ENCODE peak calls at places on chromosomes 3 and 15, in four cellular contexts. One of them, this sample, is unnamed. For H3K27me3, the result is how much of the 10 kb centered on the place peaks cover.

GRCh38 chr3:71031914-71032521 is 551.5 kb downstream of the FOXP1 start:
- DNase-seq in heart right ventricle: peak
- DNase-seq in uterus: no peak
- DNase-seq in mesendoderm: no peak
- DNase-seq in this sample: no peak

GRCh38 chr15:70501121-70501727 is 262.1 kb downstream of the UACA start:
- DNase-seq in heart right ventricle: no peak
- DNase-seq in uterus: no peak
- DNase-seq in mesendoderm: no peak
- DNase-seq in this sample: no peak

GRCh38 chr3:103059481-103059880 is 624.7 kb downstream of the ZPLD1 start:
- DNase-seq in heart right ventricle: no peak
- DNase-seq in uterus: no peak
- DNase-seq in mesendoderm: peak
- DNase-seq in this sample: no peak

GRCh38 chr3:169203631-169204550 is 459.6 kb downstream of the MECOM start:
- DNase-seq in heart right ventricle: no peak
- DNase-seq in uterus: no peak
- DNase-seq in mesendoderm: no peak
- DNase-seq in this sample: no peak

GRCh38 chr3:45092132-45093031 is 53.8 kb downstream of the CDCP1 start:
- DNase-seq in heart right ventricle: no peak
- DNase-seq in uterus: peak
- DNase-seq in mesendoderm: peak
- DNase-seq in this sample: no peak

GRCh38 chr3:160343132-160343531 is 55.9 kb downstream of the IFT80 start:
- DNase-seq in heart right ventricle: no peak
- DNase-seq in uterus: no peak
- DNase-seq in mesendoderm: peak
- DNase-seq in this sample: no peak

GRCh38 chr3:4271834-4272233 is 31.3 kb upstream of the SETMAR start:
- DNase-seq in heart right ventricle: no peak
- DNase-seq in uterus: no peak
- DNase-seq in mesendoderm: peak
- DNase-seq in this sample: no peak

GRCh38 chr15:99999282-100000070 is 266.2 kb upstream of the LYSMD4 start:
- DNase-seq in heart right ventricle: no peak
- DNase-seq in uterus: no peak
- DNase-seq in mesendoderm: no peak
- DNase-seq in this sample: no peak

GRCh38 chr3:106829206-106829605 is 548.0 kb upstream of the CCDC54 start:
- DNase-seq in heart right ventricle: no peak
- DNase-seq in uterus: no peak
- DNase-seq in mesendoderm: peak
- DNase-seq in this sample: no peak

GRCh38 chr3:18657858-18658820 is 233.0 kb upstream of the SATB1 start:
- DNase-seq in heart right ventricle: no peak
- DNase-seq in uterus: no peak
- DNase-seq in mesendoderm: peak
- DNase-seq in this sample: no peak

GRCh38 chr3:125150525-125151436 is 61.8 kb downstream of the SLC12A8 start:
- DNase-seq in heart right ventricle: no peak
- DNase-seq in uterus: no peak
- DNase-seq in mesendoderm: peak
- DNase-seq in this sample: no peak

GRCh38 chr3:21942328-21942727 is 191.3 kb upstream of the ZNF385D start:
- DNase-seq in heart right ventricle: no peak
- DNase-seq in uterus: no peak
- DNase-seq in mesendoderm: no peak
- DNase-seq in this sample: no peak

DNA sequence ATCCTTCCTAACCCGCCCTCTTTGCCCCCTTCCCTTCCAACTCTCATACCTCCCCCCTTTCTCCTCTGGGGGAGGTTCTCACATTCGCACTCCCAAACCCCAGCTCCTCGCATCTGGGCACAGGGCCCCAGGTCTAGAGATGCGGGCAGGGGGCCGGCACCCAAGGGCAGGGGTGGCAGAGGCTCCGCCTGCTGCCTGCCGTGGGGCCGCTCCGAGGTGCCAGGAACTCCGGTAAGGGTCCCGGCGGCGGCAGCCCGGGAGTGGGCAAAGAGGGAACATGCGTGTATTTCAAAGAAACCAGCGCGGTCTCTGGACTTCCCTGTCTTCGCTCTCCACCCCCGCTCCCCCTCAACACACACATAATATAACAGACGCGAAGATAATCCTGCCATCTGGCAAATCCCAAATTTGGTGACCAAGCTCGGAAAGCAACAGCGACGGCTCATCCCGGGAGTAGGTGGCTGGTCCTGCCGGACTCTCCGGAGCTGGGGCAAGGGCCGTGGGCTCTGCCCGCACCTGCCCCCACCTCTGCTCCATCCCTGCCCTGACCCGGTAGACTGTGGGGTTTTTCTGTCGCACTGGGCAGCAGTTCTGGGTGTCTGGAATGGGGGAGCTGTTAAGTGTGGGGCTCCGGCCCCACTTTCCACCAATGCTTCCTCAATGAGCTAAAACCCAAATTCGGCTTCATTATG is 31.0 kb downstream of the NR2F2 start:
- DNase-seq in heart right ventricle: no peak
- DNase-seq in uterus: no peak
- DNase-seq in mesendoderm: peak
- DNase-seq in this sample: peak
- H3K27me3 ChIP-seq in heart right ventricle: half or more
- H3K27me3 ChIP-seq in uterus: under half
- H3K27me3 ChIP-seq in mesendoderm: half or more
- H3K27me3 ChIP-seq in this sample: half or more

DNA sequence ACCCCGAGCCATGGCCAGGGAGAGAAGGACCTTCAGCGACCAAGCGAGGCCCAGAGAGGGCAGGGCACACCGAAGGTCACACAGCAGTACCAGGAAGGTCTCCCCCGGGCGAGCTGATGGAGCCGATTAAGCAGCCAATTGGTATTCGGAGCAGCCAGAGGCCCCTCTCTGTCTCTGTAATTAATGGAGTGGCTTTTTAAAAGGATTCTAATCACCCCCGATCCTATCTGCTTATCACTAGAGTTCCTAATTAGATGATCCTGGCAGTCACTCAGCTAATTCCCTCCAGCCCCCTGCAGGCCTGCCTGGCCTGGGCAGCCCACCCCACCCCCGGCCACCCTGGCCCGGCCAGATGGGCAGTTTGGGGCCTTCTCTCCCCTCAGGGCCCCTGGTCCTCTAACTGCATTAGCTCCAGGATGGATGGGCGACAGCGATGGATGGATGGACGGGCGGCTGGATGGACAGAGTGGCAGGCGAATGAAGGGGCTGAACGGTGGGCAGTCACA is 1.6 kb upstream of the DNAJB8 start:
- DNase-seq in heart right ventricle: no peak
- DNase-seq in uterus: no peak
- DNase-seq in mesendoderm: peak
- DNase-seq in this sample: peak
- H3K27me3 ChIP-seq in heart right ventricle: under half
- H3K27me3 ChIP-seq in uterus: under half
- H3K27me3 ChIP-seq in mesendoderm: under half
- H3K27me3 ChIP-seq in this sample: under half

GRCh38 chr15:79682851-79683288 is 213.9 kb downstream of the MTHFS start:
- DNase-seq in heart right ventricle: no peak
- DNase-seq in uterus: no peak
- DNase-seq in mesendoderm: no peak
- DNase-seq in this sample: no peak
- H3K27me3 ChIP-seq in heart right ventricle: under half
- H3K27me3 ChIP-seq in uterus: under half
- H3K27me3 ChIP-seq in mesendoderm: under half
- H3K27me3 ChIP-seq in this sample: under half

GRCh38 chr15:101303408-101303807 is 8.4 kb upstream of the SNRPA1 start:
- DNase-seq in heart right ventricle: no peak
- DNase-seq in uterus: no peak
- DNase-seq in mesendoderm: no peak
- DNase-seq in this sample: no peak

GRCh38 chr15:101307048-101307896 is 12.2 kb upstream of the SNRPA1 start:
- DNase-seq in heart right ventricle: no peak
- DNase-seq in uterus: peak
- DNase-seq in mesendoderm: no peak
- DNase-seq in this sample: no peak

GRCh38 chr15:101307897-101308603 is 13.0 kb upstream of the SNRPA1 start:
- DNase-seq in heart right ventricle: no peak
- DNase-seq in uterus: peak
- DNase-seq in mesendoderm: no peak
- DNase-seq in this sample: no peak

GRCh38 chr15:101306341-101307047 is 11.4 kb upstream of the SNRPA1 start:
- DNase-seq in heart right ventricle: no peak
- DNase-seq in uterus: no peak
- DNase-seq in mesendoderm: no peak
- DNase-seq in this sample: peak

GRCh38 chr15:101305820-101306255 is 10.8 kb upstream of the SNRPA1 start:
- DNase-seq in heart right ventricle: no peak
- DNase-seq in uterus: no peak
- DNase-seq in mesendoderm: no peak
- DNase-seq in this sample: no peak
- H3K27me3 ChIP-seq in heart right ventricle: under half
- H3K27me3 ChIP-seq in uterus: under half
- H3K27me3 ChIP-seq in mesendoderm: under half
- H3K27me3 ChIP-seq in this sample: under half

GRCh38 chr3:187619461-187619860 is 50.7 kb downstream of the SST start:
- DNase-seq in heart right ventricle: no peak
- DNase-seq in uterus: no peak
- DNase-seq in mesendoderm: no peak
- DNase-seq in this sample: no peak
- H3K27me3 ChIP-seq in heart right ventricle: under half
- H3K27me3 ChIP-seq in uterus: under half
- H3K27me3 ChIP-seq in mesendoderm: under half
- H3K27me3 ChIP-seq in this sample: under half

DNA sequence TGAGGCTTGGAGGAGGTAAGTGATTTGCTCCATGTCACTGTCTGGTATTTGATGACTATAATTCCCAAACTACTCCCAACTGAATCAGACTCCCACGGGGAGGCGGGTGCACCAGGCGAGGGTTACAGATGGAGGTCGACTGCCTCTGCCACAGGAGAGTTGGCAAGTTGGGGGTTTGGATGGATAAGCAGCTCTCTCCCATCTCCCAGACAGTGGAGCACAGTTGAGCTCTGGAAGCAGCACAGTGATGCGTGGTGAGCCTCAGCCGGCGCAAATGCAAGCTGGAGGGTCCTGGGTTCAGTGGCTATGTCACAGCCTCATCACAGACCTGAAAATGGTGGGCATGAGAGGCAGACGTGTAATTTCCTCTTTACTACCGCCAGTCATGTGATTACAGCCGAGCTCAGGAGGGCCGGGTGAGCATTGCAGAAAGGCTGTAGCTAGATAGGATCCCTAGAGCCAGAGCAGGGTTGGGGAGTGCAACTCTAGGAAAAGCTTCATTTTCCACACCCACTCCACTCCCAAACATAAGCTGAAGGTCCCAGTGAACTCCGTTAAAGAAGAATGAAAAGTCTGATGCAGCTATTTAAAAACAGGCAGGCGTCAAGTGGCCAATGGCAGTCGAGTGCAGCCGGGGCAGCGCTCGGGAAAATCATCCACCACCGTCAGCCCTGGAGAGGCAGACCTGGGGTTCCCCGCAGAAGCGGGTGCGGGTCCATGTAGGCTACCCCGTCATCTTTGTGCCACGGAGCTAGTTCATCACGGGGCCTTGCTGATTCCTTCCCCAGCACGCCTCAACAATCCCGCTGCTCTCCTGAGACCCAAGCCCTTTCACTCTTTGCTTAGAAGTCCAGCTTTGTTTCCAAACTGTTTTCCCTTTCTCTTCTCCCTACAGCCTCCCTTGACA is 33.3 kb upstream of the VPS8 start:
- DNase-seq in heart right ventricle: no peak
- DNase-seq in uterus: no peak
- DNase-seq in mesendoderm: no peak
- DNase-seq in this sample: no peak
- H3K27me3 ChIP-seq in heart right ventricle: under half
- H3K27me3 ChIP-seq in uterus: under half
- H3K27me3 ChIP-seq in mesendoderm: under half
- H3K27me3 ChIP-seq in this sample: under half

DNA sequence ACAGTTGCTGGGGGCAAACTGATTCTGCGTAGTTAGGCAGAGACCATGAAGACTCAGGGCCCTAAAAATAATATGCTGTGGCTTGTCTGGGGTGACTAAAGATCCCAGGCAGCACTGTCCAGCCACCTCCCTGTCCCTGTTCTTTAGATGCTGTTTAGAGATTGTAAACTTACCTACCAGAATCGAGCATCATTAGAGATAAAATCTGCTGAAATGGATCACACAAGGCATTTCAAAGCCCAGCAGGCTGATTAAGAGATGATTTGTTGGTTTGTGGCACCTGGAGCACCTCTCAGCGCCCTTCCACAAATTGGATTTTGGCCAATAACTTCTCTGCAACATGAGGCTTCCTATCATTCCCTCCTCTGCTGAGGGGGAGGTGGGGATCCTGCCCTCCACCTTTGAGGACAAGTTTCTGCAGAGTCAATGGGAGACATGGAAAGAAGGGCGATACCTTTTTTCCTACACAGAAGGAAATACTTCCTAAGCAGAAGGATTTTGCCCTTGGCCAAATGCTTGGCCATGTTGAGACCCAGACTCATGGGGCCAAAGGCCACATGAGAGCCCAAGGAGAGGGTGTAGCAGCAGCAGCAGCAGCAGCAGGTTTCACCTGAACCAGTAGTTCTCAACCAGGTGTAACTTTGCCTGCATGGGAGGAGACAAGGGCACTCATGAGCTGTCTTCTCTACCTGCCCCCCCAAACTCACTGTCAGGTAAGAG is 37.5 kb downstream of the SEMA5B start:
- DNase-seq in heart right ventricle: no peak
- DNase-seq in uterus: no peak
- DNase-seq in mesendoderm: no peak
- DNase-seq in this sample: no peak
- H3K27me3 ChIP-seq in heart right ventricle: under half
- H3K27me3 ChIP-seq in uterus: under half
- H3K27me3 ChIP-seq in mesendoderm: under half
- H3K27me3 ChIP-seq in this sample: under half

GRCh38 chr3:120368172-120368571 is 19.0 kb upstream of the LRRC58 start:
- DNase-seq in heart right ventricle: no peak
- DNase-seq in uterus: no peak
- DNase-seq in mesendoderm: no peak
- DNase-seq in this sample: no peak
- H3K27me3 ChIP-seq in heart right ventricle: under half
- H3K27me3 ChIP-seq in uterus: under half
- H3K27me3 ChIP-seq in mesendoderm: under half
- H3K27me3 ChIP-seq in this sample: under half